ENCODE peak calls at places on chromosome 22, in eight cellular contexts. H is sigmoid colon, M is IMR-90, K is lower lobe of right lung, R is adipocyte, A is neural progenitor cell, S is H9, O is cardiac muscle cell. B is an unnamed sample. For H3K27me3, the result is how much of the 10 kb centered on the place peaks cover.

GRCh38 chr22:44702479-44703219 is 645 bp downstream of the PRR5 start:
- DNase-seq in A (peak), S (peak), K (no peak), O (peak), H (no peak), R (peak), M (peak), B (no peak)

GRCh38 chr22:43110444-43110926 is at the start of gene BIK:
- DNase-seq in R (peak), O (peak), M (no peak), K (peak), A (peak), H (no peak), S (peak), B (peak)

GRCh38 chr22:37747090-37747714 is 50.4 kb downstream of the TRIOBP start:
- DNase-seq in H (peak), A (peak), R (peak), M (peak), O (peak), K (no peak), S (peak), B (no peak)

GRCh38 chr22:30014244-30014643 is 66.0 kb upstream of the HORMAD2 start:
- DNase-seq in A (no peak), R (no peak), O (no peak), S (no peak), K (no peak), M (no peak), H (no peak), B (no peak)

GRCh38 chr22:30196141-30196866 is 50.3 kb downstream of the LIF start:
- DNase-seq in R (peak), A (peak), K (peak), H (peak), M (peak), S (peak), O (peak), B (no peak)

GRCh38 chr22:24803064-24803542 is 2.9 kb upstream of the SGSM1 start:
- DNase-seq in S (peak), O (peak), M (peak), K (no peak), A (peak), R (peak), H (no peak), B (peak)

GRCh38 chr22:23684561-23685031 is 6.2 kb upstream of the RGL4 start:
- DNase-seq in M (peak), H (no peak), S (no peak), R (no peak), K (no peak), O (peak), A (no peak), B (no peak)

GRCh38 chr22:38034278-38034882 is 22.8 kb upstream of the PICK1 start:
- DNase-seq in S (peak), K (peak), O (peak), A (peak), H (peak), R (peak), M (peak), B (peak)

GRCh38 chr22:42626951-42627625 is 12.4 kb upstream of the POLDIP3 start:
- DNase-seq in K (no peak), H (no peak), A (no peak), O (no peak), S (no peak), R (no peak), M (no peak), B (no peak)

GRCh38 chr22:33438273-33438672 is 380.1 kb upstream of the SYN3 start:
- DNase-seq in R (peak), M (peak), A (no peak), K (no peak), H (peak), O (peak), S (no peak), B (no peak)

GRCh38 chr22:30880181-30880601 is 88.4 kb downstream of the MORC2 start:
- DNase-seq in M (no peak), O (no peak), K (peak), S (no peak), R (no peak), H (no peak), A (no peak), B (no peak)

GRCh38 chr22:37215890-37216289 is 3.6 kb upstream of the SSTR3 start:
- DNase-seq in H (no peak), M (no peak), R (no peak), S (no peak), A (no peak), O (no peak), K (no peak), B (no peak)

GRCh38 chr22:44860311-44860710 is 107.9 kb downstream of the ARHGAP8 start:
- DNase-seq in R (no peak), S (no peak), O (no peak), M (no peak), H (no peak), K (no peak), A (no peak), B (no peak)

GRCh38 chr22:37690901-37691504 is 4.9 kb downstream of the NOL12 start:
- DNase-seq in K (no peak), R (no peak), S (no peak), H (no peak), A (no peak), M (no peak), O (no peak), B (peak)

GRCh38 chr22:23384899-23385298 is 195.2 kb downstream of the IGLL1 start:
- DNase-seq in O (no peak), M (no peak), R (no peak), K (no peak), H (no peak), A (no peak), S (no peak), B (no peak)

GRCh38 chr22:23248583-23248982 is 68.3 kb downstream of the BCR start:
- DNase-seq in A (peak), O (no peak), M (peak), S (peak), H (no peak), R (peak), K (no peak), B (peak)

GRCh38 chr22:23237201-23237798 is 57.0 kb downstream of the BCR start:
- DNase-seq in K (no peak), M (peak), R (no peak), A (peak), H (peak), O (peak), S (peak), B (no peak)

GRCh38 chr22:30183861-30184278 is 62.7 kb downstream of the LIF start:
- DNase-seq in H (no peak), O (peak), S (no peak), K (no peak), R (peak), M (peak), A (no peak), B (no peak)

GRCh38 chr22:27222178-27222577 is 564.8 kb downstream of the MIAT start:
- DNase-seq in M (no peak), R (no peak), O (no peak), S (no peak), K (no peak), H (no peak), A (no peak), B (no peak)

DNA sequence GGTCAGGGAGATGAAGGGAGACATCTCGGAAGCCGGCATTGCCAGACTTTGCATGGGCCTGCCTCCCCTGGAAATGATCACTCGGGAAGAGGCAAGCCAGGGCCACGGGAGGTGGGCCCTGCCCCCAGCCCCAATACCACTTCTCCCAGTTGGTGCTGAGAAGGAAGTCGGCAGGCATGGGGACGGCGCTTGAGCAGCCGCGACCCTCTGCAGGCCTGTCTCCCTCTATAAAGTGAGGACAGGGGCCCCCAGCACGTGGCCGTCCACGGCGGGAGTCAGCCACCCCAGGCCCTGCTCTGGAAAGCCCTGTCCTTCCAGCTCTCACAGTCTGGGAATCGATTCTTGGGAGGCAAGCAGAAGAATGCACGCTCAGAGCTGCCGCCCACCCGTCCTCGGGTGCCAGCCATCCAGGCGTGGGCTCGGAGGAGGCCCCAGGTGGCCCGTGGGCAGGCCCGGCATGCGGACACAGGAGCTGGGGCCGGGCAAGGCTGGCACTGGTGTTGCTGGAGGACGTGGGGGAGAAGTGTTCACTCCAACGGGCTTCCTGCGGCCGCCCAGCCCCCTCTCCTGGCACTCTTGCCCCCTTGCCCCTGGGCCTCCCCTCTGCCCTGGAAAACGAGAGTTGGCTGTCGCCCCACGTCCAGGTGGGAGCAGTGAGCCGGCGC is 77.4 kb downstream of the CACNA1I start:
- DNase-seq in O (no peak), S (no peak), A (no peak), K (no peak), H (no peak), M (no peak), R (no peak), B (no peak)
- H3K27me3 ChIP-seq in O (under half), S (under half), A (under half), K (under half), H (under half), M (under half), R (under half), B (under half)

GRCh38 chr22:47390026-47390970 is 627.8 kb downstream of the TBC1D22A start:
- DNase-seq in O (no peak), M (no peak), K (no peak), R (no peak), H (peak), A (no peak), S (no peak), B (no peak)
- H3K27me3 ChIP-seq in O (under half), M (under half), K (under half), R (under half), H (under half), A (under half), S (under half), B (under half)

DNA sequence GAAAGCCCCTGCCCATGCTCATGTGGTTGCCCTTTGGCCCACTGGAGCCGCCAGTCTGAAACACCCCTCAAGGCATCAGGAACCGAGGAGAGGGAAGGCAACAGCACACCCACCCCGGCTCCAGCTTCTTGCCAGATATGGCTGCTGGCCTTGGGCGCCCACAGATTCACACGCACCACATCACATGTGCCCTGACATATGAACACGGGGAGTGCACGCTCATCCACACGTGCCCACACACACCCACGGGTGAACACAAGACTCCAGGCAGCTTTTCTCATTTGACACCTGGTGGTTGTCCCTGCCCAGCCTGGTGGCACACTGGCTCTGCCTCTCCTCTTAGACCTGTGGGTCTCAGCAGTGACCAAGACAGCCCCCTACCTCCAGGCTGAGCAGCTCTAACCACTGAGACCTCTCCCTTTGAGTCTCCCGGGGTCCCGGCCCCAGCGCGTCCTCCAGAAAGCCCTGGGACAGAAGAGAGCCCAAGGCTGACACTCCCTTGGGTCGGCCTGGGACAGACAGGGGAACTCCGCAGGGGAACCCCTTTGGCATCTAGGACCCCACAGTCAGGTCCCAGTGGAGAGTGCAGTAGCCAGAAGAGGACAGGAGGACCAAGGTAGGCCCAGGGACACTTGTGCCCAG is 2.7 kb upstream of the MAPK12 start:
- DNase-seq in O (no peak), K (no peak), A (no peak), H (no peak), R (no peak), M (no peak), S (no peak), B (no peak)
- H3K27me3 ChIP-seq in O (under half), K (under half), A (half or more), H (under half), R (under half), M (under half), S (under half), B (under half)

DNA sequence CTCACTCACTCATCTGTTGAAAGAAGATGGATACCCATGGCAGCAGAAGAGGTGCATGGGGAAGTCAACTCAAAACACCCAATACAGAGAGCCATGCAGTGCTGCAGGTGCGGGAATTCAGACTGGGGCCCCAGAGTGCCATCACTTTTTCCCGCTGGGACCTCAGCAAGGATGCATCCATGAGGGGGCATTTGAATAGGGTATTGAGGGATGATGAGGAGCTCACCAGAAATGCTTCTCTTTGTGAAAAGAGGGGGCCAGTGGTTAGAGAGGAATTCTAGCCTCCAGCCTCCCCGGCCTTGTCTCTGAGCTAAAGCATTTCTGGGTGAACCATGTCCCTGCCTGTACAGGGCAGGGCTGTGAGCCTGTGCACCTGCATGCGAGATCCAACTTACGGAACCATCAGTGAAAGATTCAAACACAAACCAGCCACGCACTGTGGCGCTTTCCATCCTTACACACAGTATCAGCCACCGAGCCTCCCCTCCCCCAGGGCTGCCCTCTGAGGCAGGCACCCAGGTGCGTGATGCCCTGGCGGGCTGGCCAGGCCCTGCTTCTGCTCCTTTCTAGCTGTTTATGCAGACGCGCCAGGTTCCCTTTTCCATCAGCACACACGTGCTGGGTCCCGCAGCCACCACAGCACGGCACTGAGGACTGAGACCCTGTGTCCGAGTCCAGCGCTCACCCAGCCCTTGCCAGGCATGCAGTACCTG is 1177.2 kb downstream of the BRD1 start:
- DNase-seq in H (no peak), R (no peak), S (no peak), M (no peak), A (no peak), K (no peak), O (no peak), B (no peak)
- H3K27me3 ChIP-seq in H (under half), R (under half), S (under half), M (under half), A (under half), K (under half), O (under half), B (under half)

DNA sequence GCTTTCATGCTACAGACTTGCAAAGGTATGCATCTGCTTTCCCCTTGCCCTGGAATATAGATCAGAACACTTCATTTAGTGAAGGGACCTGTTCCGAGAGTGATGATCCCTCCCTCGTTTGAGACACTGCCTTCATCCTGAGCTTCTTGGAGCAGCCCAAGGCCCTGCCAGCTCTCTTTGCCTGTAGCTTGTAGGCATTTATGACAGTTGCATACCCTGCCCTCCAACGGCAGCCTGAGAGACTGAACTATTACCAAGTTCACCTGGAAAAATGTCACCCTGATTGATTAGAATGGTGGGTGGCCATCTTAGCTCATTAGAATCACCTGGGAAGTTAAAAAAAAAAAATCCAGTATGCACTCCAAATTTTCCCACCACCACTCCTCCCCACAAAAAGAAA is 1.5 kb downstream of the MICAL3 start:
- DNase-seq in M (no peak), R (no peak), S (no peak), H (no peak), A (no peak), O (no peak), K (no peak), B (peak)
- H3K27me3 ChIP-seq in M (under half), R (under half), S (under half), H (under half), A (half or more), O (under half), K (under half), B (under half)

GRCh38 chr22:36162127-36163034 is 1.8 kb upstream of the APOL3 start:
- DNase-seq in K (no peak), R (no peak), H (no peak), S (no peak), O (no peak), A (no peak), M (no peak), B (no peak)

GRCh38 chr22:36156515-36157419 is 3.8 kb downstream of the APOL3 start:
- DNase-seq in S (peak), M (peak), A (peak), H (peak), O (peak), R (peak), K (peak), B (peak)

GRCh38 chr22:36164621-36165020 is 4.1 kb upstream of the APOL3 start:
- DNase-seq in M (no peak), H (no peak), S (no peak), A (no peak), O (no peak), R (no peak), K (no peak), B (no peak)

GRCh38 chr22:36163497-36163896 is 2.9 kb upstream of the APOL3 start:
- DNase-seq in M (no peak), R (no peak), S (no peak), H (no peak), O (no peak), K (no peak), A (no peak), B (no peak)

GRCh38 chr22:36160499-36160942 is at the start of gene APOL3:
- DNase-seq in A (no peak), R (peak), O (peak), H (peak), S (no peak), K (peak), M (peak), B (no peak)
- H3K27me3 ChIP-seq in A (under half), R (under half), O (under half), H (under half), S (under half), K (under half), M (under half), B (under half)

DNA sequence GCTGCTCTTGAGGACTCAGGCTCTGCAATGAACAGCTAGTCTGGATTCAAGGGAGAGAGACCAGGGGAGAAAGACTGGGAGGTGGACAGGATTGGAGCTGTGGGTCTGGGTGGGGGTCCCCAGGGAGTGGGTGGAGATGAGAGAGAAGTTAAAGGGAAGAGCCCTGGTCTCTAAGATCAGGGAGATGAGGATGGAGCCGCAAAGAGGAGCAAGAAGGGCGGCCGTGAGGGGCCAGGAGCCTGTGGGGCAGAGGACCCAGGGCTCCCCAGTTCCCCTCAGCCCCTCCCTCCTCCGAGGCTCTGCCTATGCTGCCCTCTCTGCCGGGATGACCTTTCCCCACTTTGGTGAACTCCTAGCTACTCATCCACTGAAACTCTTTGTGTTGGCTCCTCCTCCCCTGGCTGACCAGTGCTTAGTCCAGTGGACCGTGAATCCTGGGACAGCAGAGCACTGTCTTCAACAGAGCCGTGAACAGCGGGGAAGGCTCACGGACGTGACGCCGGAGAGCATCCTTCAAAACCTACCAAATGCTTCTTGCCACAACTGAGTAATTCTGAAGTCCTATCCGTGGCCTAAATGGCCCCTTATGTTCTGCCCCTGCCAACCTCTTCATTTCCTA is 16.4 kb upstream of the RFPL3 start:
- DNase-seq in O (no peak), M (no peak), H (no peak), S (no peak), R (no peak), K (no peak), A (peak), B (no peak)
- H3K27me3 ChIP-seq in O (under half), M (under half), H (under half), S (under half), R (half or more), K (under half), A (under half), B (under half)

GRCh38 chr22:20292108-20292507 is 24.0 kb upstream of the RTN4R start:
- DNase-seq in M (no peak), R (no peak), O (no peak), K (no peak), H (no peak), S (no peak), A (no peak), B (no peak)
- H3K27me3 ChIP-seq in M (half or more), R (under half), O (under half), K (under half), H (under half), S (under half), A (under half), B (under half)

GRCh38 chr22:17407643-17408042 is 38.4 kb downstream of the CECR2 start:
- DNase-seq in K (no peak), H (no peak), A (no peak), S (no peak), O (peak), R (no peak), M (no peak), B (no peak)
- H3K27me3 ChIP-seq in K (under half), H (under half), A (under half), S (under half), O (under half), R (under half), M (under half), B (under half)

DNA sequence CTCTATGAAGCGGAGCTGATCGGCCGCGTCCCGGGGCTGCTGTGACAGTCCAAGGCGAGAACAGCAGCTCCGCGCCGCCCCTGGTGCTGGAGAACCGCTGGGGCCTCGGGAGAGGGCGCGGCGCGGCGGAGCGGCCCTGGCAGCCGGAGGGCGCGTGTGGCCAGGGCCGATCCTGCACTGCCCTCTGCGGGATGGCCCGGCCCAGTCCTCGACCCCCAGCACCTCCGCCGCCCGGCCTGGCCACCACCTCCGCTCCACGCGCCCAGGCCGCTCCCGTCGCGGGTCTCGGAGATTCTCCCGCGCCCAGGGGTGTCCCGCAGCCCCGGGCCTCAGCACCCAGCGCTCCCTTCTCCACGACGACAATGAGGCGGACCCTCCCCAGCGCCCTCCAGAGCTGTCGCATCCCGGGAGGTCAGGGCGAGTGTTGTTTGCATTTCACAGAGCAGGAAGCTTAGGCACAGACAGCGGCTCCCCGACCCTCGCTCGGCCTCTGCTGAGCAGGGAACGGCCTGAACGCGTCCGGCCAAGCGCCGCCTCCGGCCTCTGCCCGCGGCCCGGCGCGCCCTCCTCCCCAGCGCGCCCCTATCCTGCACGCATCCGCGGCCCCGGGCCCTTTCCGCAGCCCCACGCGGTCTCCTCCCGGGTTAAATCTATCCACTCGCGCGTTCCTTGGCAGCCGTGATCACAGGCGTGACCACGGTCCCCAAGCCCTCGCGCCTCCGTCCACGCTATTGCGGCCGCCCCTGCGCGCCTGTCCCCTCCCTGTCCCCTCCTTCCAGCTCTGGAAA is 109.7 kb downstream of the WNT7B start:
- DNase-seq in K (peak), O (peak), M (no peak), R (peak), H (peak), A (peak), S (peak), B (no peak)
- H3K27me3 ChIP-seq in K (under half), O (half or more), M (under half), R (under half), H (under half), A (half or more), S (under half), B (under half)

B was measured in Karpas-422.